ENCODE peak calls at places on chromosomes 6 and 20, in four cellular contexts. One of them, this sample, is unnamed. For H3K27me3, the result is how much of the 10 kb centered on the place peaks cover.

GRCh38 chr6:86087954-86088353 is 445.3 kb upstream of the SYNCRIP start:
- DNase-seq in esophagus squamous epithelium: no peak
- DNase-seq in effector memory CD4-positive, alpha-beta T cell: no peak
- DNase-seq in A673: no peak
- DNase-seq in this sample: no peak

GRCh38 chr6:25649611-25650010 is 2.4 kb upstream of the SCGN start:
- DNase-seq in esophagus squamous epithelium: no peak
- DNase-seq in effector memory CD4-positive, alpha-beta T cell: no peak
- DNase-seq in A673: peak
- DNase-seq in this sample: no peak

GRCh38 chr6:20399518-20399917 is 2.2 kb upstream of the E2F3 start:
- DNase-seq in esophagus squamous epithelium: no peak
- DNase-seq in effector memory CD4-positive, alpha-beta T cell: no peak
- DNase-seq in A673: no peak
- DNase-seq in this sample: no peak

GRCh38 chr6:67854098-67854497 is 781.0 kb upstream of the ADGRB3 start:
- DNase-seq in esophagus squamous epithelium: no peak
- DNase-seq in effector memory CD4-positive, alpha-beta T cell: no peak
- DNase-seq in A673: no peak
- DNase-seq in this sample: no peak

GRCh38 chr6:145865175-145865574 is 50.6 kb upstream of the FBXO30 start:
- DNase-seq in esophagus squamous epithelium: no peak
- DNase-seq in effector memory CD4-positive, alpha-beta T cell: no peak
- DNase-seq in A673: no peak
- DNase-seq in this sample: no peak

GRCh38 chr20:33019465-33020277 is 11.8 kb upstream of the BPIFB6 start:
- DNase-seq in esophagus squamous epithelium: no peak
- DNase-seq in effector memory CD4-positive, alpha-beta T cell: no peak
- DNase-seq in A673: no peak
- DNase-seq in this sample: no peak

GRCh38 chr6:104256547-104257144 is 603.1 kb downstream of the HACE1 start:
- DNase-seq in esophagus squamous epithelium: no peak
- DNase-seq in effector memory CD4-positive, alpha-beta T cell: no peak
- DNase-seq in A673: no peak
- DNase-seq in this sample: no peak

GRCh38 chr6:14932485-14933178 is 313.2 kb upstream of the JARID2 start:
- DNase-seq in esophagus squamous epithelium: no peak
- DNase-seq in effector memory CD4-positive, alpha-beta T cell: no peak
- DNase-seq in A673: no peak
- DNase-seq in this sample: no peak

GRCh38 chr20:46183768-46184167 is 65.7 kb downstream of the CD40 start:
- DNase-seq in esophagus squamous epithelium: no peak
- DNase-seq in effector memory CD4-positive, alpha-beta T cell: no peak
- DNase-seq in A673: no peak
- DNase-seq in this sample: no peak

GRCh38 chr6:104003803-104004516 is 855.8 kb downstream of the HACE1 start:
- DNase-seq in esophagus squamous epithelium: no peak
- DNase-seq in effector memory CD4-positive, alpha-beta T cell: no peak
- DNase-seq in A673: peak
- DNase-seq in this sample: no peak

GRCh38 chr6:149239573-149240209 is 77.8 kb upstream of the TAB2 start:
- DNase-seq in esophagus squamous epithelium: no peak
- DNase-seq in effector memory CD4-positive, alpha-beta T cell: no peak
- DNase-seq in A673: no peak
- DNase-seq in this sample: no peak

GRCh38 chr20:21208999-21209398 is 83.1 kb downstream of the KIZ start:
- DNase-seq in esophagus squamous epithelium: no peak
- DNase-seq in effector memory CD4-positive, alpha-beta T cell: no peak
- DNase-seq in A673: no peak
- DNase-seq in this sample: no peak

GRCh38 chr6:17866876-17867444 is 120.5 kb downstream of the KIF13A start:
- DNase-seq in esophagus squamous epithelium: no peak
- DNase-seq in effector memory CD4-positive, alpha-beta T cell: no peak
- DNase-seq in A673: no peak
- DNase-seq in this sample: peak

GRCh38 chr6:71190809-71191208 is 97.8 kb upstream of the OGFRL1 start:
- DNase-seq in esophagus squamous epithelium: no peak
- DNase-seq in effector memory CD4-positive, alpha-beta T cell: no peak
- DNase-seq in A673: peak
- DNase-seq in this sample: no peak

GRCh38 chr20:59170406-59171349 is 7.1 kb downstream of the ZNF831 start:
- DNase-seq in esophagus squamous epithelium: no peak
- DNase-seq in effector memory CD4-positive, alpha-beta T cell: no peak
- DNase-seq in A673: no peak
- DNase-seq in this sample: no peak

GRCh38 chr6:82588020-82588419 is 224.4 kb downstream of the TPBG start:
- DNase-seq in esophagus squamous epithelium: no peak
- DNase-seq in effector memory CD4-positive, alpha-beta T cell: no peak
- DNase-seq in A673: no peak
- DNase-seq in this sample: no peak

GRCh38 chr6:2450546-2450945 is 205.1 kb upstream of the GMDS start:
- DNase-seq in esophagus squamous epithelium: no peak
- DNase-seq in effector memory CD4-positive, alpha-beta T cell: no peak
- DNase-seq in A673: peak
- DNase-seq in this sample: peak

GRCh38 chr6:34189806-34190503 is 44.1 kb upstream of the GRM4 start:
- DNase-seq in esophagus squamous epithelium: no peak
- DNase-seq in effector memory CD4-positive, alpha-beta T cell: no peak
- DNase-seq in A673: no peak
- DNase-seq in this sample: no peak

GRCh38 chr20:57999465-58000111 is 228.9 kb downstream of the ANKRD60 start:
- DNase-seq in esophagus squamous epithelium: no peak
- DNase-seq in effector memory CD4-positive, alpha-beta T cell: no peak
- DNase-seq in A673: no peak
- DNase-seq in this sample: peak

GRCh38 chr20:10427060-10427692 is 6.8 kb downstream of the MKKS start:
- DNase-seq in esophagus squamous epithelium: no peak
- DNase-seq in effector memory CD4-positive, alpha-beta T cell: peak
- DNase-seq in A673: peak
- DNase-seq in this sample: peak

GRCh38 chr6:111237757-111238260 is 150.5 kb downstream of the SLC16A10 start:
- DNase-seq in esophagus squamous epithelium: no peak
- DNase-seq in effector memory CD4-positive, alpha-beta T cell: no peak
- DNase-seq in A673: no peak
- DNase-seq in this sample: no peak

GRCh38 chr6:11277275-11278206 is 45.1 kb upstream of the NEDD9 start:
- DNase-seq in esophagus squamous epithelium: no peak
- DNase-seq in effector memory CD4-positive, alpha-beta T cell: no peak
- DNase-seq in A673: peak
- DNase-seq in this sample: no peak

GRCh38 chr6:162442675-162443074 is 284.9 kb downstream of the PRKN start:
- DNase-seq in esophagus squamous epithelium: no peak
- DNase-seq in effector memory CD4-positive, alpha-beta T cell: no peak
- DNase-seq in A673: peak
- DNase-seq in this sample: no peak

GRCh38 chr6:168640738-168641137 is 199.8 kb downstream of the SMOC2 start:
- DNase-seq in esophagus squamous epithelium: no peak
- DNase-seq in effector memory CD4-positive, alpha-beta T cell: no peak
- DNase-seq in A673: no peak
- DNase-seq in this sample: no peak

GRCh38 chr6:43009124-43009523 is 4.6 kb downstream of the MEA1 start:
- DNase-seq in esophagus squamous epithelium: no peak
- DNase-seq in effector memory CD4-positive, alpha-beta T cell: no peak
- DNase-seq in A673: peak
- DNase-seq in this sample: peak

GRCh38 chr6:115514656-115515055 is 546.0 kb downstream of the FRK start:
- DNase-seq in esophagus squamous epithelium: no peak
- DNase-seq in effector memory CD4-positive, alpha-beta T cell: no peak
- DNase-seq in A673: no peak
- DNase-seq in this sample: no peak

GRCh38 chr20:44858959-44859358 is 26.5 kb upstream of the YWHAB start:
- DNase-seq in esophagus squamous epithelium: no peak
- DNase-seq in effector memory CD4-positive, alpha-beta T cell: no peak
- DNase-seq in A673: peak
- DNase-seq in this sample: no peak

GRCh38 chr6:34664270-34664971 is 32.1 kb downstream of the ILRUN start:
- DNase-seq in esophagus squamous epithelium: no peak
- DNase-seq in effector memory CD4-positive, alpha-beta T cell: no peak
- DNase-seq in A673: peak
- DNase-seq in this sample: no peak

GRCh38 chr6:104771258-104771832 is 88.4 kb downstream of the HACE1 start:
- DNase-seq in esophagus squamous epithelium: no peak
- DNase-seq in effector memory CD4-positive, alpha-beta T cell: no peak
- DNase-seq in A673: peak
- DNase-seq in this sample: no peak

GRCh38 chr20:34871320-34871926 is 1.2 kb downstream of the GGT7 start:
- DNase-seq in esophagus squamous epithelium: no peak
- DNase-seq in effector memory CD4-positive, alpha-beta T cell: no peak
- DNase-seq in A673: no peak
- DNase-seq in this sample: no peak

DNA sequence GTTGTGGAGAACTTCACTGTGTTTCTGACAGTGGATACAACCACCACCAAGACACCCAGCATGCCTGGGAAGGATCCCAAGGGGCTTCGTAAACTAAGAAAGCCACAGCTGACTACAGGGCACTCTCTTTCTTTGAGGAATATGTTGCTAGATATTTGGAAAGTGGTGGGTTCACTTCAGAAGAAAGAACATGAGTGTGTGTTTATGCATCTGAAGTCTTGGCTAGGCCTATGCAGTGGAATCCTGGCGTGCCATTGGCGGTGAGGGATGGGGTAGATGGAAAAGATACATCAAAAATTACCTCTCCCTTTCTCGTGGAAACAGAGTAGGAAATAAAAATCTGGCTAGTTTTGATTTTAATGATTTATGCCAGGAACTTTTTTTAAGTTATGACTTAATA is 187.7 kb downstream of the PDE7B start:
- DNase-seq in esophagus squamous epithelium: no peak
- DNase-seq in effector memory CD4-positive, alpha-beta T cell: no peak
- DNase-seq in A673: no peak
- DNase-seq in this sample: no peak
- H3K27ac ChIP-seq in esophagus squamous epithelium: peak
- H3K27ac ChIP-seq in effector memory CD4-positive, alpha-beta T cell: no peak
- H3K27ac ChIP-seq in A673: no peak
- H3K27ac ChIP-seq in this sample: peak

DNA sequence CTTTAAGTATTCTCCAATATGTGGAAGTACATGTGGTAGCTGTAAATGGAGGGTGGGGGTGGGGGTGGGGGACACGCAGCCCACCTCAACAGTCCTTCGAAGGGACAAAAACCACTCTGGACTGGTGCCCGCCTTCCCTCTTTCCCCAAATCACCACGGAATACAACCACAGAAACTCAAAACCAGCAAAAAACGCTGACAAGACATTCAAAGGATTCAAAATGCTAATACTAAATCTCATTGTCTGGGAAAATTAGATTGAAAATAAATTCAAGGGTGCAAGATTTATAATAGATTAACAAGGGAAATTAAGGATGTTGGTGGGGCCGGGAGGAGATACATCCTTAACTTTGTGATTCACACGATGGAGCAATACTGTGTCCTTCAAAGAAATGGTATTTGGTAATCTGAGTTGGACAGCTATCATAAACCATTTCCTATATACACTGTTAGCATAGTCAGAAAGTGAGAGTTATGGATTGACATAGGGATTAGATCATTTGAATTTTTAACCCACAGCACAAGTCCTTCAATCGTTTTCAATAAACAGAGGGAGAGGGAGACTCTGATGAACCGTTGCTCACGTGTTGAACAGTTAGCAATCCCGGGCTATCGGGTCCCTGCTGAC is 766 bp upstream of the TBC1D22B start:
- DNase-seq in esophagus squamous epithelium: no peak
- DNase-seq in effector memory CD4-positive, alpha-beta T cell: no peak
- DNase-seq in A673: no peak
- DNase-seq in this sample: no peak
- H3K4me3 ChIP-seq in esophagus squamous epithelium: peak
- H3K4me3 ChIP-seq in effector memory CD4-positive, alpha-beta T cell: peak
- H3K4me3 ChIP-seq in A673: peak
- H3K4me3 ChIP-seq in this sample: peak

GRCh38 chr6:32102255-32102654 is 6.9 kb downstream of the TNXB start:
- DNase-seq in esophagus squamous epithelium: no peak
- DNase-seq in effector memory CD4-positive, alpha-beta T cell: no peak
- DNase-seq in A673: no peak
- DNase-seq in this sample: no peak

GRCh38 chr6:32092760-32093497 is 16.2 kb downstream of the TNXB start:
- DNase-seq in esophagus squamous epithelium: no peak
- DNase-seq in effector memory CD4-positive, alpha-beta T cell: no peak
- DNase-seq in A673: no peak
- DNase-seq in this sample: peak

GRCh38 chr6:32096087-32096393 is 13.1 kb downstream of the TNXB start:
- DNase-seq in esophagus squamous epithelium: no peak
- DNase-seq in effector memory CD4-positive, alpha-beta T cell: no peak
- DNase-seq in A673: no peak
- DNase-seq in this sample: peak

GRCh38 chr6:32095338-32096086 is 13.6 kb downstream of the TNXB start:
- DNase-seq in esophagus squamous epithelium: no peak
- DNase-seq in effector memory CD4-positive, alpha-beta T cell: no peak
- DNase-seq in A673: no peak
- DNase-seq in this sample: peak

DNA sequence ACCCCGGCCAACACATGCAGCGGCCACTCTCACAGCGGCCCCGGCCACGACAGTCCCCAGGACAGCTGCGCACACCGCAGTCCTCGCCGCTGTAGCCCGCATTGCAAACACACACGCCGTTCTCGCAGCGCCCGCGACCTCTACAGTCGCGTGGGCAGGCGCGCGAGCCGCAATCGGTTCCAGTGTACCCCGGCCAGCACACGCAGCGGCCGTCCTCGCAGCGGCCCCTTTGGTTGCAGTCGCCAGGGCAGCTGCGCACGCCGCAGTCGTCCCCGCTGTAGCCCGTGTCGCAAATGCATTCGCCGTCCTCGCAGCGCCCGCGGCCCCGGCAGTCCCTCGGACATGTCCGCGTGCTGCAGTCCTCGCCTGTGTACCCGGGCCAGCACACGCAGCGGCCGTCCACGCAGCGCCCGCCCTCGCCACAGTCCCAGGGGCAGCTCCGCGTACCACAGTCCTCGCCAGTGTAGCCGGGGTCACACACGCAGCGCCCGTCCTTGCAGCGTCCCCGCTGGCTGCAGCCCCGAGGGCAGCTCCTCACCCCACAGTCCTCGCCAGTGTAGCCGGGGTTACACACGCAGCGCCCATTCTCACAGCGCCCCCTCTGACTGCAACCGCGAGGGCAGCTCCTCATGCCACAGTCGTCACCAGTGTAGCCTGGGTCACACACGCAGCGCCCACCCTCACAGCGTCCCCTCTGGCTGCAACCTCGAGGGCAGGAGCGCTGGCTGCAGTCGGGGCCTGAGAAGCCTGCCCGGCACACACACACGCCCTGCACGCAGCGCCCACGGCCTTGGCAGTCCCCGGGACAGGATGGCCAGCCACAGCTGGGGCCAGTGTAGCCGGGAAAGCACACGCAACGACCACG is 12.5 kb downstream of the TNXB start:
- DNase-seq in esophagus squamous epithelium: no peak
- DNase-seq in effector memory CD4-positive, alpha-beta T cell: no peak
- DNase-seq in A673: no peak
- DNase-seq in this sample: peak
- H3K27me3 ChIP-seq in esophagus squamous epithelium: under half
- H3K27me3 ChIP-seq in effector memory CD4-positive, alpha-beta T cell: under half
- H3K27me3 ChIP-seq in A673: under half
- H3K27me3 ChIP-seq in this sample: under half

DNA sequence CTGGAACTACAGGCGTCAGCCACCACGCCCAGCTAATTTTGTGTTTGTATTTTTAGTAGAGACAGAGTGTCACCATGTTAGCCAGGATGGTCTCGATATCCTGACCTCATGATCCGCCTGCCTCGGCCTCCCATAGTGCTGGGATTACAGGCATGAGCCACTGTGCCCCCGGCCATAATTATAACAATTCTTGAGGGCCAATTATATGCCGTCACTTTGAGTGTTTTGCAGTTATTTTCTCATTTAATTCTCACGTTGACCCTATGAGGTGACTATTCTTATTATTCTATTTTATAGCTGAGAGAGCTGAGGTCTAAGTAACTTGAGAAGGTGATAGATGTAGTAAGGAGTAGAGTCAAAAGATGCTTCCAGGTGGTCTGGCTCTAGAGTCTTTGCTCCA is 13.0 kb downstream of the MYO6 start:
- DNase-seq in esophagus squamous epithelium: no peak
- DNase-seq in effector memory CD4-positive, alpha-beta T cell: no peak
- DNase-seq in A673: no peak
- DNase-seq in this sample: no peak
- H3K27ac ChIP-seq in esophagus squamous epithelium: no peak
- H3K27ac ChIP-seq in effector memory CD4-positive, alpha-beta T cell: no peak
- H3K27ac ChIP-seq in A673: no peak
- H3K27ac ChIP-seq in this sample: no peak

This sample was measured in right cardiac atrium.